ENCODE peak calls at places on chromosomes 5 and 9, in eight cellular contexts. U, T, M, K, S, F, N and H are unnamed samples.

GRCh38 chr9:111965566-111966019 is 69.0 kb downstream of the UGCG start:
- DNase-seq in U (peak), T (no peak), M (no peak), K (peak), S (peak), F (no peak), N (peak), H (no peak)

GRCh38 chr5:56712895-56713565 is 102.3 kb upstream of the MAP3K1 start:
- DNase-seq in U (no peak), T (no peak), M (no peak), K (no peak), S (no peak), F (no peak), N (no peak), H (no peak)

GRCh38 chr5:167730121-167730520 is 561.3 kb upstream of the WWC1 start:
- DNase-seq in U (peak), T (no peak), M (no peak), K (peak), S (peak), F (no peak), N (no peak), H (no peak)

GRCh38 chr5:143506881-143507552 is 103.5 kb upstream of the NR3C1 start:
- DNase-seq in U (peak), T (no peak), M (no peak), K (peak), S (peak), F (no peak), N (no peak), H (no peak)

GRCh38 chr9:105656131-105656921 is 5.9 kb upstream of the TAL2 start:
- DNase-seq in U (peak), T (no peak), M (no peak), K (no peak), S (no peak), F (no peak), N (peak), H (peak)

GRCh38 chr5:40521925-40522324 is 157.8 kb upstream of the PTGER4 start:
- DNase-seq in U (no peak), T (no peak), M (no peak), K (peak), S (no peak), F (no peak), N (no peak), H (no peak)

GRCh38 chr9:123353984-123354591 is 1.9 kb upstream of the CRB2 start:
- DNase-seq in U (peak), T (no peak), M (no peak), K (peak), S (no peak), F (peak), N (peak), H (peak)

GRCh38 chr9:122526602-122527001 is 491 bp downstream of the OR1N1 start:
- DNase-seq in U (no peak), T (no peak), M (no peak), K (no peak), S (no peak), F (no peak), N (no peak), H (no peak)

GRCh38 chr5:147690595-147690994 is 91.9 kb downstream of the JAKMIP2 start:
- DNase-seq in U (no peak), T (no peak), M (no peak), K (no peak), S (no peak), F (no peak), N (no peak), H (no peak)

GRCh38 chr9:2390028-2390427 is 231.6 kb upstream of the VLDLR start:
- DNase-seq in U (no peak), T (no peak), M (no peak), K (no peak), S (no peak), F (no peak), N (no peak), H (no peak)

GRCh38 chr9:22731786-22732185 is 285.2 kb downstream of the DMRTA1 start:
- DNase-seq in U (no peak), T (no peak), M (no peak), K (no peak), S (no peak), F (no peak), N (no peak), H (no peak)

GRCh38 chr9:133945977-133946753 is 46.0 kb downstream of the VAV2 start:
- DNase-seq in U (no peak), T (no peak), M (no peak), K (no peak), S (no peak), F (no peak), N (peak), H (peak)

GRCh38 chr5:96876292-96876850 is at the start of gene ERAP2:
- DNase-seq in U (peak), T (no peak), M (no peak), K (peak), S (peak), F (no peak), N (peak), H (no peak)

GRCh38 chr9:104586496-104587180 is 12.6 kb downstream of the OR13C5 start:
- DNase-seq in U (no peak), T (no peak), M (no peak), K (no peak), S (no peak), F (no peak), N (no peak), H (no peak)

GRCh38 chr5:139560752-139561654 is at the start of gene UBE2D2:
- DNase-seq in U (peak), T (peak), M (peak), K (peak), S (peak), F (peak), N (peak), H (peak)

GRCh38 chr5:59709833-59710232 is 183.7 kb downstream of the PDE4D start:
- DNase-seq in U (peak), T (no peak), M (no peak), K (peak), S (peak), F (no peak), N (no peak), H (no peak)

GRCh38 chr5:145449794-145450193 is 385.3 kb downstream of the PRELID2 start:
- DNase-seq in U (no peak), T (peak), M (no peak), K (no peak), S (no peak), F (no peak), N (no peak), H (no peak)

GRCh38 chr9:132488611-132489010 is 78.6 kb downstream of the CFAP77 start:
- DNase-seq in U (no peak), T (peak), M (no peak), K (no peak), S (no peak), F (no peak), N (no peak), H (no peak)

GRCh38 chr5:109324351-109324750 is 85.4 kb downstream of the PJA2 start:
- DNase-seq in U (no peak), T (no peak), M (no peak), K (no peak), S (no peak), F (no peak), N (no peak), H (no peak)

GRCh38 chr9:105157178-105157583 is 87.3 kb upstream of the SLC44A1 start:
- DNase-seq in U (peak), T (peak), M (no peak), K (peak), S (peak), F (no peak), N (peak), H (peak)

GRCh38 chr5:23742701-23743100 is 235.3 kb downstream of the PRDM9 start:
- DNase-seq in U (no peak), T (peak), M (no peak), K (no peak), S (no peak), F (no peak), N (no peak), H (no peak)

GRCh38 chr5:54329731-54330709 is 19.6 kb upstream of the ARL15 start:
- DNase-seq in U (peak), T (no peak), M (no peak), K (peak), S (peak), F (no peak), N (no peak), H (no peak)

GRCh38 chr5:131064669-131065371 is 100.2 kb downstream of the HINT1 start:
- DNase-seq in U (no peak), T (no peak), M (no peak), K (no peak), S (no peak), F (no peak), N (peak), H (no peak)

GRCh38 chr5:6495433-6496206 is 47.0 kb downstream of the UBE2QL1 start:
- DNase-seq in U (no peak), T (no peak), M (no peak), K (no peak), S (no peak), F (no peak), N (no peak), H (no peak)

GRCh38 chr9:136047076-136047774 is 47.9 kb downstream of the NACC2 start:
- DNase-seq in U (no peak), T (no peak), M (no peak), K (no peak), S (no peak), F (no peak), N (no peak), H (no peak)